ENCODE peak calls at places on chromosomes 6 and 20, in six cellular contexts. One of them, this sample, is unnamed.
A peak's percentile ranks its signal among the peaks of the same experiment; 100 is the strongest.

GRCh38 chr6:116287668-116288282 is 8.0 kb upstream of the TSPYL1 start:
- DNase-seq in K562: peak; percentile 47
- DNase-seq in H1: no peak
- DNase-seq in GM12878: no peak
- DNase-seq in HCT116: peak; percentile 51
- DNase-seq in SK-N-SH: peak; percentile 21
- DNase-seq in this sample: peak; percentile 52

GRCh38 chr6:23647045-23647444 is 479.0 kb upstream of the NRSN1 start:
- DNase-seq in K562: no peak
- DNase-seq in H1: no peak
- DNase-seq in GM12878: no peak
- DNase-seq in HCT116: no peak
- DNase-seq in SK-N-SH: no peak
- DNase-seq in this sample: no peak

GRCh38 chr6:38016824-38017223 is 197.3 kb downstream of the ZFAND3 start:
- DNase-seq in K562: no peak
- DNase-seq in H1: no peak
- DNase-seq in GM12878: no peak
- DNase-seq in HCT116: no peak
- DNase-seq in SK-N-SH: no peak
- DNase-seq in this sample: no peak

GRCh38 chr6:45644720-45645119 is 267.0 kb upstream of the SUPT3H start:
- DNase-seq in K562: no peak
- DNase-seq in H1: no peak
- DNase-seq in GM12878: no peak
- DNase-seq in HCT116: no peak
- DNase-seq in SK-N-SH: no peak
- DNase-seq in this sample: no peak

GRCh38 chr6:134060491-134061106 is 8.2 kb upstream of the SLC2A12 start:
- DNase-seq in K562: no peak
- DNase-seq in H1: no peak
- DNase-seq in GM12878: no peak
- DNase-seq in HCT116: no peak
- DNase-seq in SK-N-SH: no peak
- DNase-seq in this sample: no peak

GRCh38 chr6:26457407-26457795 is 354 bp upstream of the BTN2A1 start:
- DNase-seq in K562: no peak
- DNase-seq in H1: no peak
- DNase-seq in GM12878: no peak
- DNase-seq in HCT116: no peak
- DNase-seq in SK-N-SH: peak; percentile 51
- DNase-seq in this sample: no peak

GRCh38 chr6:19841181-19841580 is 4.0 kb downstream of the ID4 start:
- DNase-seq in K562: no peak
- DNase-seq in H1: no peak
- DNase-seq in GM12878: no peak
- DNase-seq in HCT116: no peak
- DNase-seq in SK-N-SH: no peak
- DNase-seq in this sample: peak; percentile 26

GRCh38 chr20:59559024-59559817 is 45.1 kb upstream of the PHACTR3 start:
- DNase-seq in K562: no peak
- DNase-seq in H1: no peak
- DNase-seq in GM12878: no peak
- DNase-seq in HCT116: no peak
- DNase-seq in SK-N-SH: no peak
- DNase-seq in this sample: no peak

GRCh38 chr6:163356324-163356723 is 58.2 kb upstream of the QKI start:
- DNase-seq in K562: no peak
- DNase-seq in H1: no peak
- DNase-seq in GM12878: no peak
- DNase-seq in HCT116: no peak
- DNase-seq in SK-N-SH: peak; percentile 59
- DNase-seq in this sample: peak; percentile 9

GRCh38 chr6:48985025-48985424 is 478.0 kb downstream of the MMUT start:
- DNase-seq in K562: no peak
- DNase-seq in H1: no peak
- DNase-seq in GM12878: no peak
- DNase-seq in HCT116: no peak
- DNase-seq in SK-N-SH: no peak
- DNase-seq in this sample: no peak

GRCh38 chr20:7980332-7981046 is 39.1 kb downstream of the TMX4 start:
- DNase-seq in K562: peak; percentile 21
- DNase-seq in H1: peak; percentile 1
- DNase-seq in GM12878: no peak
- DNase-seq in HCT116: peak; percentile 23
- DNase-seq in SK-N-SH: peak; percentile 33
- DNase-seq in this sample: peak; percentile 26

GRCh38 chr20:64158346-64159285 is 5.6 kb upstream of the MYT1 start:
- DNase-seq in K562: no peak
- DNase-seq in H1: no peak
- DNase-seq in GM12878: no peak
- DNase-seq in HCT116: no peak
- DNase-seq in SK-N-SH: no peak
- DNase-seq in this sample: no peak

GRCh38 chr20:24949756-24950127 is 673 bp downstream of the CST7 start:
- DNase-seq in K562: peak; percentile 30
- DNase-seq in H1: no peak
- DNase-seq in GM12878: no peak
- DNase-seq in HCT116: no peak
- DNase-seq in SK-N-SH: no peak
- DNase-seq in this sample: peak; percentile 50

GRCh38 chr6:3721810-3722209 is 29.7 kb downstream of the PXDC1 start:
- DNase-seq in K562: no peak
- DNase-seq in H1: no peak
- DNase-seq in GM12878: no peak
- DNase-seq in HCT116: no peak
- DNase-seq in SK-N-SH: no peak
- DNase-seq in this sample: no peak

GRCh38 chr6:129655334-129655733 is 54.6 kb downstream of the ARHGAP18 start:
- DNase-seq in K562: no peak
- DNase-seq in H1: no peak
- DNase-seq in GM12878: no peak
- DNase-seq in HCT116: no peak
- DNase-seq in SK-N-SH: no peak
- DNase-seq in this sample: no peak

GRCh38 chr20:51696304-51697118 is 71.7 kb downstream of the ATP9A start:
- DNase-seq in K562: no peak
- DNase-seq in H1: no peak
- DNase-seq in GM12878: no peak
- DNase-seq in HCT116: no peak
- DNase-seq in SK-N-SH: peak; percentile 65
- DNase-seq in this sample: no peak

GRCh38 chr6:17705428-17705777 is 1.3 kb downstream of the NUP153 start:
- DNase-seq in K562: peak; percentile 77
- DNase-seq in H1: no peak
- DNase-seq in GM12878: no peak
- DNase-seq in HCT116: peak; percentile 21
- DNase-seq in SK-N-SH: peak; percentile 69
- DNase-seq in this sample: peak; percentile 66

GRCh38 chr20:49559411-49560081 is 8.4 kb downstream of the PTGIS start:
- DNase-seq in K562: no peak
- DNase-seq in H1: no peak
- DNase-seq in GM12878: no peak
- DNase-seq in HCT116: no peak
- DNase-seq in SK-N-SH: no peak
- DNase-seq in this sample: no peak

GRCh38 chr6:150998992-150999975 is 133.8 kb downstream of the MTHFD1L start:
- DNase-seq in K562: no peak
- DNase-seq in H1: no peak
- DNase-seq in GM12878: no peak
- DNase-seq in HCT116: no peak
- DNase-seq in SK-N-SH: no peak
- DNase-seq in this sample: no peak

GRCh38 chr6:8090650-8091049 is 11.7 kb downstream of the EEF1E1 start:
- DNase-seq in K562: no peak
- DNase-seq in H1: no peak
- DNase-seq in GM12878: no peak
- DNase-seq in HCT116: no peak
- DNase-seq in SK-N-SH: no peak
- DNase-seq in this sample: no peak

GRCh38 chr6:119980802-119981201 is 631.2 kb upstream of the MAN1A1 start:
- DNase-seq in K562: no peak
- DNase-seq in H1: no peak
- DNase-seq in GM12878: no peak
- DNase-seq in HCT116: no peak
- DNase-seq in SK-N-SH: no peak
- DNase-seq in this sample: no peak

GRCh38 chr20:24109008-24109407 is 120.4 kb upstream of the GGTLC1 start:
- DNase-seq in K562: peak; percentile 2
- DNase-seq in H1: no peak
- DNase-seq in GM12878: no peak
- DNase-seq in HCT116: no peak
- DNase-seq in SK-N-SH: no peak
- DNase-seq in this sample: no peak

GRCh38 chr6:152059909-152060308 is 252.4 kb downstream of the ESR1 start:
- DNase-seq in K562: no peak
- DNase-seq in H1: no peak
- DNase-seq in GM12878: no peak
- DNase-seq in HCT116: no peak
- DNase-seq in SK-N-SH: no peak
- DNase-seq in this sample: no peak

GRCh38 chr20:37202267-37202943 is 23.1 kb upstream of the MROH8 start:
- DNase-seq in K562: peak; percentile 48
- DNase-seq in H1: peak; percentile 10
- DNase-seq in GM12878: no peak
- DNase-seq in HCT116: peak; percentile 35
- DNase-seq in SK-N-SH: peak; percentile 66
- DNase-seq in this sample: peak; percentile 35

GRCh38 chr6:7493866-7494265 is 47.6 kb upstream of the DSP start:
- DNase-seq in K562: no peak
- DNase-seq in H1: no peak
- DNase-seq in GM12878: no peak
- DNase-seq in HCT116: no peak
- DNase-seq in SK-N-SH: no peak
- DNase-seq in this sample: no peak

GRCh38 chr20:19735446-19735845 is 22.6 kb upstream of the RIN2 start:
- DNase-seq in K562: no peak
- DNase-seq in H1: no peak
- DNase-seq in GM12878: peak; percentile 3
- DNase-seq in HCT116: peak; percentile 19
- DNase-seq in SK-N-SH: peak; percentile 45
- DNase-seq in this sample: peak; percentile 54
- TF ChIP-seq JUND in K562: no peak
- TF ChIP-seq JUND in H1: peak; percentile 18
- TF ChIP-seq JUND in GM12878: no peak
- TF ChIP-seq JUND in HCT116: peak; percentile 52
- TF ChIP-seq JUND in SK-N-SH: peak; percentile 76
- TF ChIP-seq JUND in this sample: no peak

DNA sequence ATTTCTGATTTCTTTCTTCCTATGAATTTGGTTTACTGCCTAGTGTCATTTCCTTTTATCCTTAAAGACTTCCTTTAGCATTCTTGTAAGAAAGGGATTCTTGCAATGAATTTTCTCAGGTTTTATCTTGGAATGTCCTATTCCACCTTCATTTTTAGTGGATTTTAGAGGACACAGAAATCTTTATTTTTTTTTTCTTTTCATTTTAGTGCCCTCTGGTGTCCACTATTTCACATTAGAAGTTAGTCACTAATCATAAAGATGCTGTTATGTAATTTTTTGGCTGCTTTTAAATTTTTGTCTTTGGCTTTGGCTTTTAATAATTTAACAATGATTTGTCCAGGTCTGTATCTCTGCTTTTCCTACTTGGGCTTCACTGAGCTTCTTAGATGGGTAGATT is 28.1 kb downstream of the LMBRD1 start:
- DNase-seq in K562: no peak
- DNase-seq in H1: no peak
- DNase-seq in GM12878: no peak
- DNase-seq in HCT116: no peak
- DNase-seq in SK-N-SH: no peak
- DNase-seq in this sample: no peak
- TF ChIP-seq JUND in K562: no peak
- TF ChIP-seq JUND in H1: no peak
- TF ChIP-seq JUND in GM12878: no peak
- TF ChIP-seq JUND in HCT116: no peak
- TF ChIP-seq JUND in SK-N-SH: no peak
- TF ChIP-seq JUND in this sample: no peak

GRCh38 chr6:82068721-82069120 is 178.8 kb downstream of the IBTK start:
- DNase-seq in K562: no peak
- DNase-seq in H1: no peak
- DNase-seq in GM12878: no peak
- DNase-seq in HCT116: no peak
- DNase-seq in SK-N-SH: no peak
- DNase-seq in this sample: no peak

GRCh38 chr6:82072113-82072512 is 175.4 kb downstream of the IBTK start:
- DNase-seq in K562: no peak
- DNase-seq in H1: no peak
- DNase-seq in GM12878: no peak
- DNase-seq in HCT116: no peak
- DNase-seq in SK-N-SH: no peak
- DNase-seq in this sample: no peak

GRCh38 chr6:82076855-82077254 is 170.7 kb downstream of the IBTK start:
- DNase-seq in K562: no peak
- DNase-seq in H1: no peak
- DNase-seq in GM12878: no peak
- DNase-seq in HCT116: no peak
- DNase-seq in SK-N-SH: no peak
- DNase-seq in this sample: no peak

GRCh38 chr6:82073484-82073883 is 174.1 kb downstream of the IBTK start:
- DNase-seq in K562: no peak
- DNase-seq in H1: no peak
- DNase-seq in GM12878: no peak
- DNase-seq in HCT116: no peak
- DNase-seq in SK-N-SH: no peak
- DNase-seq in this sample: no peak

GRCh38 chr6:82072771-82073170 is 174.8 kb downstream of the IBTK start:
- DNase-seq in K562: no peak
- DNase-seq in H1: no peak
- DNase-seq in GM12878: no peak
- DNase-seq in HCT116: no peak
- DNase-seq in SK-N-SH: no peak
- DNase-seq in this sample: no peak
- TF ChIP-seq JUND in K562: no peak
- TF ChIP-seq JUND in H1: no peak
- TF ChIP-seq JUND in GM12878: no peak
- TF ChIP-seq JUND in HCT116: no peak
- TF ChIP-seq JUND in SK-N-SH: no peak
- TF ChIP-seq JUND in this sample: no peak

DNA sequence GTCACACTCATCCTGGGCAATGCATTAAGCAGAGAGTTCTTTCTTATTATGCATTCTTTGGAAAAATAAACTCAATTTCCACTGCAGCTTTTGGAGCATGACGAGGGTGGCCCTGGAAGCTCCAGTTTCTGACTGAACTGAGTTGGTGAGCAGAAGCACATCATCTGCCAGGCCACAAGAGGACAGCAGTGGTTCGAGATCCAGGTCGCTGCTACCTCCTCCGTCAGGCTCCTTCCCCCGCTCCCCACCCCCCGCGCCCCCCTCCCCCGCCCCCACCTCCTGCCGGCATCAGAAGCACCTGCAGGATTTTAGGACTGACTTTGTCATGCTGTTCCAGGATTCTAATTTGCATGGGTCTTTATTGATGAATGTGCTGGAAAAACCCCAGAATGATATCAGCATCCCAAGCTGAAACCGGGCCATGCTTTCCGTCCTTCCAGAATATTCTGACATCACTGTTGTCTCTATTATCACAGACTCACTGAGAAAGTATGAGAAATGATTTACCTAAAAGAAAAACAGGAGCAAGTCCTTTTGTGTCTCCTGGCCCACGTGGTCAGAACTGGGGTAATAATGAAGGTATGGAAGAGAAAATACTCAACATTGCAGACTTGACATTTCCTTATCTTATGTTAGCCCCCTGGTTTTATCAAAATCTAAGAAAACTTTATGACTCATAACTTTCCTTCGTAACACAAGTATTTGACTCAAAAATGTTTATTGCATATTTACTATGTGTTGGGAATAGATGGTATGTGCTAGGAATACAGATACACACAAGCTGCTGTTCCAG is 220.1 kb upstream of the EXOC2 start:
- DNase-seq in K562: peak; percentile 16
- DNase-seq in H1: peak; percentile 39
- DNase-seq in GM12878: no peak
- DNase-seq in HCT116: peak; percentile 22
- DNase-seq in SK-N-SH: no peak
- DNase-seq in this sample: peak; percentile 58
- TF ChIP-seq JUND in K562: no peak
- TF ChIP-seq JUND in H1: no peak
- TF ChIP-seq JUND in GM12878: no peak
- TF ChIP-seq JUND in HCT116: no peak
- TF ChIP-seq JUND in SK-N-SH: no peak
- TF ChIP-seq JUND in this sample: no peak

This sample was measured in T47D.